ENCODE peak calls at places on chromosomes 2 and 18, in six cellular contexts. D is HepG2, I is body of pancreas, C is A549, R is ovary, N is K562. S is an unnamed sample.

GRCh38 chr2:206160124-206160806 is 570 bp downstream of the EEF1B2 start:
- DNase-seq in D (peak), I (peak), C (no peak), R (no peak), N (peak), S (no peak)

GRCh38 chr2:174893018-174893417 is 112.2 kb downstream of the CHN1 start:
- DNase-seq in D (no peak), I (no peak), C (no peak), R (no peak), N (no peak), S (no peak)

GRCh38 chr2:26184555-26185303 is 11.8 kb downstream of the GAREM2 start:
- DNase-seq in D (no peak), I (peak), C (peak), R (peak), N (peak), S (peak)

GRCh38 chr18:31512203-31512764 is 14.3 kb downstream of the DSG2 start:
- DNase-seq in D (peak), I (no peak), C (peak), R (no peak), N (no peak), S (no peak)

GRCh38 chr18:3799515-3799914 is 349.5 kb downstream of the TGIF1 start:
- DNase-seq in D (no peak), I (no peak), C (no peak), R (no peak), N (no peak), S (no peak)

GRCh38 chr2:205858781-205859478 is 176.6 kb downstream of the NRP2 start:
- DNase-seq in D (no peak), I (peak), C (no peak), R (no peak), N (no peak), S (peak)

GRCh38 chr2:10042301-10043161 is 819 bp upstream of the KLF11 start:
- DNase-seq in D (peak), I (peak), C (no peak), R (peak), N (peak), S (peak)

GRCh38 chr2:79219383-79219988 is 59.9 kb upstream of the REG3A start:
- DNase-seq in D (peak), I (peak), C (peak), R (no peak), N (peak), S (no peak)

GRCh38 chr2:149598014-149598395 is 10.4 kb upstream of the MMADHC start:
- DNase-seq in D (no peak), I (no peak), C (peak), R (no peak), N (no peak), S (no peak)

GRCh38 chr2:195666113-195666712 is 9.2 kb downstream of the SLC39A10 start:
- DNase-seq in D (no peak), I (no peak), C (no peak), R (no peak), N (no peak), S (no peak)

GRCh38 chr2:17583166-17583565 is 42.7 kb downstream of the VSNL1 start:
- DNase-seq in D (no peak), I (no peak), C (no peak), R (no peak), N (no peak), S (peak)

GRCh38 chr2:105746177-105747080 is 1.7 kb downstream of the NCK2 start:
- DNase-seq in D (peak), I (peak), C (no peak), R (peak), N (peak), S (peak)

GRCh38 chr18:49584431-49584830 is 22.6 kb downstream of the LIPG start:
- DNase-seq in D (no peak), I (no peak), C (no peak), R (no peak), N (no peak), S (no peak)

GRCh38 chr2:64380853-64381527 is 73.0 kb upstream of the LGALSL start:
- DNase-seq in D (no peak), I (no peak), C (no peak), R (no peak), N (no peak), S (no peak)

GRCh38 chr2:160803881-160804280 is 310.3 kb upstream of the RBMS1 start:
- DNase-seq in D (no peak), I (no peak), C (no peak), R (no peak), N (no peak), S (no peak)

GRCh38 chr2:64859208-64860161 is 129.7 kb upstream of the SLC1A4 start:
- DNase-seq in D (no peak), I (peak), C (peak), R (peak), N (peak), S (peak)

GRCh38 chr2:227608469-227609338 is 5.9 kb downstream of the SCYGR3 start:
- DNase-seq in D (no peak), I (no peak), C (no peak), R (no peak), N (no peak), S (no peak)

DNA sequence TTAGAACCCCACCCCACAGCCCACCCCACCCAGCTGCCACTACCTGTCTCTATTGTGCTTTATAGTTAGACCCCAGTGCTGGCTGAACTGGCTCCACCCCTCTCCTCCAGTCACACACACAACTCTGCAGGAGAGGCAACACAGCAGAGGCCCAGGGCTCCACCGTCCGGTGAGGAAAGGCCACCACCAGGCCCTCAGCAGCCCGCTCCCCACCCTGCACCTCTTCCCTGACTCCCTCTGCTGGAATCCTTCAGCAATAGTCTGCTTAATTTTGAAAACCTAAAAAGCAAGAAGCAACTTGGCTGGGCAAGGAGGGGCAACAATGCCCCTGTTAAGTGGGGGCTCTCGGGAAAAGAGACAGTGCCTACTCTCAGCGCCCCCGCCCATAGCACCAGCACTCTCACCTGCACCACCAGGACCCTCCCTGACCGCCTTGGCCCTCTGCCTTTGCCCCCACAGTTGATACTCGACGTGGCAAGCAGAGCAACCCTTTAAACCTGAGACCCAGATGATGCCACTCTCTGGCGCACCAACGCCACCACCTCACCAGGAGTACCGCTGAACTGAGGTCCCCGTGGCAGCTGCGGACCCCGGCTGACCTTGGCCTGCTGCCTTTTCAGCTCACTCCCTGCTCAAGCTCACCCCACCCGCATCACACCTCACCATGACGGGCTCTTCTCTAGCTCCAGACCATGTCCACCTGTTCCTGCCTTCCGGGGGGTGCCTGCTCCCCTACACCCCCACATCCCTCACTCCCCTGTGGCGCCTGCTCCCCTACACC is 45.7 kb downstream of the NDUFA10 start:
- DNase-seq in D (no peak), I (no peak), C (no peak), R (no peak), N (no peak), S (no peak)
- TF ChIP-seq CTCF in D (no peak), I (no peak), C (no peak), R (no peak), N (no peak), S (peak)

GRCh38 chr2:230865766-230866703 is 1.3 kb downstream of the ITM2C start:
- DNase-seq in D (no peak), I (peak), C (no peak), R (peak), N (no peak), S (no peak)
- TF ChIP-seq POLR2A in D (no peak), I (no peak), C (no peak), R (no peak), N (no peak), S (no peak)

GRCh38 chr2:40403233-40403841 is 48.6 kb downstream of the SLC8A1 start:
- DNase-seq in D (no peak), I (no peak), C (peak), R (no peak), N (no peak), S (no peak)
- H3K27ac ChIP-seq in D (no peak), I (no peak), C (no peak), R (no peak), N (no peak), S (no peak)

GRCh38 chr2:69716555-69717120 is 25.3 kb upstream of the ANXA4 start:
- DNase-seq in D (no peak), I (no peak), C (peak), R (no peak), N (no peak), S (no peak)
- TF ChIP-seq CTCF in D (peak), I (no peak), C (peak), R (no peak), N (no peak), S (no peak)

DNA sequence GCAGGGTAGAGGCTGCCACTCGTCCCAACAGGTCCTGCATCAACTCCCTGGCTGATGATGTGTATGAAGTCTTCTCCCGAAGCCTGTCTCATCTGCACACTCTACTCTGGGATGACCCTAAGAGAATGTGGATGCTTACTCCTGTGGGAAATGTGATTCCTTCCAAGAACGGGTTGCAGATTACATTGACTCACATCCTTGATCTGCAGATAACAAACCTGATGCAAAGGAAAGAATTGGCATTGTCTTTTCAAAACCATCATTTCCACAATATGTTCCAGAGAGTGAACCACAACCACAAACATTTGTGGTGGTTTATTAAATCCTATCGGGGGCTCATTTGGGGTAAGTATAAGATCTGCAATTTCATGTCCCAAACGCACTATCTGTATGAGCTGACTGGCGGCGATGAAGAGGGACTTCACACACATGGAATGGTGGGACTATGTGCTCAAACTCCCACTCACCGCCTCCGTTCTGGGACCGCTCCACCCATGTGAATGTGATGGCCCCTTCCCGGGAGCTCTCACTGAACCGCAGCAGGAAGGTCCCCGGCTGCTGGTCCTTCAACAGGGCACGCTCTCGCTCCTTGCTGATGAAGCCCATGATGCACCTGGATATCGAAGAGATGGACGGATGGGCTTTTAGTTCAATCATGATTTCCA is 35.5 kb downstream of the STAT1 start:
- DNase-seq in D (no peak), I (no peak), C (no peak), R (no peak), N (no peak), S (no peak)
- TF ChIP-seq POLR2A in D (no peak), I (no peak), C (no peak), R (no peak), N (no peak), S (no peak)